ENCODE peak calls at places on chromosomes 7 and 10, in five cellular contexts. D is heart right ventricle, I is PC-3, H is HCT116, K is fibroblast of lung. S is an unnamed sample.

GRCh38 chr7:142908921-142909870 is 23.7 kb upstream of the TRPV6 start:
- DNase-seq in D (no peak), I (no peak), H (peak; percentile 18), K (no peak), S (no peak)

GRCh38 chr10:80132299-80133139 is at the start of gene PLAC9:
- DNase-seq in D (peak; percentile 62), I (peak; percentile 67), H (no peak), K (peak; percentile 44), S (no peak)

GRCh38 chr7:141551773-141552162 is 558 bp downstream of the AGK start:
- DNase-seq in D (no peak), I (no peak), H (no peak), K (no peak), S (no peak)

GRCh38 chr10:121077331-121077730 is 226.2 kb downstream of the WDR11 start:
- DNase-seq in D (no peak), I (no peak), H (no peak), K (no peak), S (no peak)

GRCh38 chr7:150524018-150524417 is 9.3 kb downstream of the GIMAP7 start:
- DNase-seq in D (no peak), I (no peak), H (no peak), K (no peak), S (no peak)

GRCh38 chr7:99375070-99375807 is 709 bp downstream of the ARPC1B start:
- DNase-seq in D (peak; percentile 81), I (peak; percentile 78), H (no peak), K (peak; percentile 65), S (peak; percentile 91)

GRCh38 chr7:127413962-127414361 is 21.5 kb upstream of the ZNF800 start:
- DNase-seq in D (no peak), I (no peak), H (no peak), K (no peak), S (no peak)

GRCh38 chr7:114922652-114923402 is 933 bp downstream of the MDFIC start:
- DNase-seq in D (peak; percentile 53), I (peak; percentile 81), H (no peak), K (peak; percentile 89), S (peak; percentile 78)

GRCh38 chr7:7639847-7640220 is 718 bp upstream of the UMAD1 start:
- DNase-seq in D (no peak), I (peak; percentile 22), H (no peak), K (peak; percentile 20), S (no peak)

GRCh38 chr7:47394751-47395252 is 187.1 kb downstream of the TNS3 start:
- DNase-seq in D (no peak), I (no peak), H (no peak), K (no peak), S (no peak)

GRCh38 chr10:102781921-102782542 is 38.3 kb downstream of the WBP1L start:
- DNase-seq in D (no peak), I (peak; percentile 13), H (no peak), K (peak; percentile 57), S (no peak)

GRCh38 chr10:119401671-119402395 is 140.7 kb downstream of the RGS10 start:
- DNase-seq in D (peak; percentile 82), I (peak; percentile 57), H (peak; percentile 53), K (peak; percentile 99), S (peak; percentile 78)

GRCh38 chr10:116880716-116881440 is 31.6 kb downstream of the ENO4 start:
- DNase-seq in D (no peak), I (no peak), H (no peak), K (peak; percentile 3), S (no peak)

GRCh38 chr10:77637474-77637985 is at the start of gene KCNMA1:
- DNase-seq in D (no peak), I (peak; percentile 79), H (no peak), K (peak; percentile 48), S (peak; percentile 82)

GRCh38 chr7:44283381-44284211 is 41.8 kb downstream of the CAMK2B start:
- DNase-seq in D (peak; percentile 59), I (no peak), H (no peak), K (no peak), S (peak; percentile 30)

GRCh38 chr7:79118143-79118542 is 335.3 kb downstream of the MAGI2 start:
- DNase-seq in D (no peak), I (peak; percentile 33), H (no peak), K (no peak), S (no peak)

GRCh38 chr10:24128066-24128751 is 80.7 kb upstream of the KIAA1217 start:
- DNase-seq in D (no peak), I (no peak), H (no peak), K (no peak), S (no peak)

GRCh38 chr7:45643630-45644029 is 69.5 kb downstream of the ADCY1 start:
- DNase-seq in D (no peak), I (no peak), H (no peak), K (no peak), S (no peak)

GRCh38 chr10:75910032-75910431 is 478.6 kb downstream of the LRMDA start:
- DNase-seq in D (no peak), I (peak; percentile 90), H (no peak), K (peak; percentile 80), S (no peak)

GRCh38 chr10:95247200-95247880 is 43.5 kb downstream of the PDLIM1 start:
- DNase-seq in D (no peak), I (peak; percentile 41), H (no peak), K (peak; percentile 75), S (no peak)

GRCh38 chr10:70381491-70382421 is 669 bp downstream of the LRRC20 start:
- DNase-seq in D (peak; percentile 53), I (peak; percentile 57), H (no peak), K (peak; percentile 20), S (peak; percentile 59)

GRCh38 chr10:62049815-62050626 is 148.5 kb downstream of the ARID5B start:
- DNase-seq in D (no peak), I (peak; percentile 64), H (no peak), K (no peak), S (no peak)

GRCh38 chr7:134419875-134420274 is 39.0 kb downstream of the AKR1B1 start:
- DNase-seq in D (no peak), I (no peak), H (no peak), K (no peak), S (no peak)

GRCh38 chr10:4474829-4475228 is 351.2 kb upstream of the AKR1E2 start:
- DNase-seq in D (no peak), I (peak; percentile 79), H (no peak), K (no peak), S (no peak)

GRCh38 chr7:90804370-90804769 is 208.2 kb downstream of the CDK14 start:
- DNase-seq in D (no peak), I (no peak), H (no peak), K (peak; percentile 16), S (no peak)

GRCh38 chr7:445563-446288 is 73.9 kb downstream of the PDGFA start:
- DNase-seq in D (no peak), I (no peak), H (no peak), K (no peak), S (no peak)

GRCh38 chr7:74292757-74293576 is 3.8 kb downstream of the CLIP2 start:
- DNase-seq in D (no peak), I (no peak), H (peak; percentile 63), K (no peak), S (no peak)

GRCh38 chr10:98848361-98848760 is 387.3 kb downstream of the HPSE2 start:
- DNase-seq in D (no peak), I (peak; percentile 3), H (no peak), K (no peak), S (no peak)

GRCh38 chr7:136953386-136953785 is 84.9 kb downstream of the CHRM2 start:
- DNase-seq in D (no peak), I (peak; percentile 67), H (no peak), K (peak; percentile 42), S (no peak)

GRCh38 chr7:134892963-134893362 is 93.3 kb upstream of the AGBL3 start:
- DNase-seq in D (no peak), I (no peak), H (no peak), K (no peak), S (no peak)

DNA sequence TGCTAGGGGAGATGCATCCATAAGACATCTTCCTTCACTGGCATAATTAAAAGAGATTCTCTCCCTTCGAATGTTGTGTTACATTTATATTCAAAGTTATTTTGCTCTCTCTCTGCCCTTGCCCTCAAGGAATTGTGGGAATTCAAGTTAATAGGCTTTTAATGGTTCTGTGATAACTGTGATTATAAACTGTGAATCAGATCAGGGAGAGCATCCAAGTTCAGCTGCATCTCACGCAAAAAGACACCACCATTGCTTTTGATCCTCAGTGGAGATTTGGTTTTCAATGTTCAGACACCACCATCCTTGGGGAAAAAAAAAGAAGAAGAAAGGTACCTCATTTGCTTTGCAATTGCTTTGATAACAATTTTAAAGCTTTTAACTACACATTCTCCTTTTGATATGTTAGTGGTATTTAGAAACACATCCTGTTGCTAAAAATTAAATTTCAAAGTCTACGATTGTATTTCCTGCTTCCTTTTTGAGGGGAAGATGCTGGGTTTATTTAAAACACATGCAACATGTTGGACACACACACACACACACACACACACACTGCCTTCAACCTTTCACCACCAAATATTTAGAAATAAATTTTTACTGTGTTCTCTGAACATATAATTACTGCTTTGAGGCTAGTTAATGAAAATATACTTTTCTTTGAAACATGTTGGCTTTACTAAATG is 9.4 kb upstream of the TEX36 start:
- DNase-seq in D (no peak), I (no peak), H (no peak), K (no peak), S (no peak)
- H3K4me1 ChIP-seq in D (no peaks in the 10 kb centered on the region), I (peaks cover 41% of the 10 kb centered on the region), H (no peaks in the 10 kb centered on the region), K (peaks cover 5% of the 10 kb centered on the region), S (no peaks in the 10 kb centered on the region)

DNA sequence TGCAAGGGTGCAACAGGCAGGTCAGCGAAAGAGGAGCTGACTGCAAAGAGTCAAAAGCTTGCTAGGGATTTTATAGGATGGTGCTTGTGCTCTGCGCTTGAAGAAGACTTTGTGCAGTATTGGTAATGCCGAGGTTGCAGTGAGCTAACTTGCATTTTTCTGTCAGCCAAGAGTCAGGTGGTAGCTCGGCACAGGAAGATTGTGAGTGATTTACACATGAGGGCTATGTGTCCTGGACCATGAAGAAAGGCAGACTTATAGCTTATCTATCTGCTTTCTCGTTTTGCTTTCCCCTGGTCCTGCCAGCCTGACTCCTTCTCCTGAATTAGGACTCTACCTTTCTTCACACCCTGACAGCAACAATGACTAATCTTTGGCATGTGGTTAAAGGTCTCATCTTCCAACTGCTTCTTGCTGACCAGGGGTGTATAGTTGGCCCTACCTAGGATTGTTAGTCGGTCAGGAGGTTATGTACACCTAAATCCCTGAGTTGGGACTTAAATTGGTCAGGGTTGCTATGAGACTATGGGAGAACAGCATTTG is 4.1 kb upstream of the SYPL1 start:
- DNase-seq in D (no peak), I (no peak), H (no peak), K (no peak), S (no peak)
- H3K4me3 ChIP-seq in D (no peak overlapping the region), I (no peak overlapping the region), H (no peak overlapping the region), K (no peak overlapping the region), S (no peak overlapping the region)

GRCh38 chr7:35025391-35025870 is 11.9 kb downstream of the DPY19L1 start:
- DNase-seq in D (no peak), I (peak; percentile 71), H (no peak), K (no peak), S (no peak)
- H3K4me1 ChIP-seq in D (peaks cover 4% of the 10 kb centered on the region), I (peaks cover 35% of the 10 kb centered on the region), H (peaks cover 52% of the 10 kb centered on the region), K (no peaks in the 10 kb centered on the region), S (no peaks in the 10 kb centered on the region)

DNA sequence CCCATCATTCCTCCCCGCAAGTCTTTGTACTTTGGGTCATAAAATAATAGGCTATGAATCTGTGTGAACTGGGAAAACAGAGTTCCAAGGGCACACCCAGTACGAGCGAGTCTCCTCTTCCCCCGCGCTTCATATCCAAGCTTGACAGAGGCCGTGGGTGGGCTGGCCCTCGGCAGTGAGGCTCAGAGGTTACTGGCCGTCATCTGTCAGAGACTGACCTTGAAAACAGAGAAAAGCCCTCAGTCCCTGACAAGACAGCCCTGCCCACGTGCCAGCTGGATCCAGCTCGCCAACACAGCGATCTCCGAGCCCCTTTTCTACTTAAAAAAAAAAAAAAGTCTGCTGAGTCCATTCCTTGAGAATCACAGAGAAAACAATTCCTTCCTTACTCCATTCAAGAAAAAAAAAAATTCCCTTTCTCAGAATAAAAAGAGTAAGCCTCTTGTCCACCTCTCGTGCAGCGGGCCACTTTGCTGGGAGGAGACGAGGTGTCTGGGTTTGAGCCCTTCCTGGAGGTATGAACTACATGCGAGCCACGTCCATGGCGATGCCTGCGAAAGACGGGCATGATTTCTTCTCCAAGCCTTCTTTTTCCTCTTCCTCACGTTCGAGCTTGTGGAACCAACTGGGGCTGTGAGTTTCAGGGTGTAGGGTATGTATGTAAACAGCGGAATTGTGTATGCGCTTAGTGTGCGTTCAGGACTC is 755 bp upstream of the BICC1 start:
- DNase-seq in D (peak; percentile 14), I (no peak), H (no peak), K (no peak), S (peak; percentile 52)
- H3K4me3 ChIP-seq in D (no peak overlapping the region), I (peak overlapping the region; percentile 59), H (no peak overlapping the region), K (peak overlapping the region; percentile 76), S (peak overlapping the region; percentile 96)

S was measured in aorta.